ENCODE peak calls at places on chromosomes 12 and 14, in eight cellular contexts. Q, K, S, H, M, R, O and U are unnamed samples.

GRCh38 chr14:53152627-53152908 is 555 bp downstream of the DDHD1 start:
- DNase-seq in S (no peak), O (no peak), Q (no peak), K (no peak), R (no peak), M (no peak), H (no peak), U (no peak)

GRCh38 chr12:93164103-93164880 is 213.4 kb upstream of the NUDT4 start:
- DNase-seq in S (no peak), M (no peak), O (no peak), R (no peak), H (no peak), Q (peak), K (no peak), U (no peak)

GRCh38 chr12:77070382-77071294 is 5.3 kb upstream of the E2F7 start:
- DNase-seq in R (no peak), Q (no peak), M (no peak), S (no peak), O (no peak), H (no peak), K (no peak), U (no peak)

GRCh38 chr12:14952295-14952995 is 9.0 kb downstream of the ARHGDIB start:
- DNase-seq in S (peak), H (no peak), M (no peak), O (no peak), K (no peak), Q (peak), R (peak), U (no peak)

GRCh38 chr12:30067156-30067555 is 283.4 kb upstream of the TMTC1 start:
- DNase-seq in R (no peak), Q (no peak), K (no peak), M (no peak), H (no peak), O (no peak), S (no peak), U (no peak)

GRCh38 chr14:32702571-32702970 is 236.1 kb upstream of the NPAS3 start:
- DNase-seq in S (peak), Q (no peak), R (no peak), O (no peak), H (no peak), M (no peak), K (peak), U (no peak)

GRCh38 chr12:104505095-104505819 is 48.5 kb downstream of the CHST11 start:
- DNase-seq in K (no peak), H (no peak), S (no peak), M (no peak), Q (peak), R (no peak), O (no peak), U (peak)

GRCh38 chr12:124525455-124525854 is 42.0 kb downstream of the NCOR2 start:
- DNase-seq in M (no peak), S (no peak), Q (no peak), H (peak), K (no peak), R (no peak), O (no peak), U (no peak)

GRCh38 chr12:6540181-6540877 is 6.0 kb downstream of the GAPDH start:
- DNase-seq in K (peak), M (no peak), R (no peak), Q (peak), H (no peak), O (peak), S (peak), U (peak)

GRCh38 chr12:607541-608001 is 55.7 kb downstream of the NINJ2 start:
- DNase-seq in H (no peak), O (no peak), Q (no peak), K (no peak), R (no peak), S (peak), M (no peak), U (no peak)

GRCh38 chr12:126383506-126383905 is 1318.3 kb downstream of the AACS start:
- DNase-seq in H (no peak), K (no peak), M (no peak), S (no peak), R (no peak), Q (no peak), O (no peak), U (no peak)

GRCh38 chr12:18158774-18159557 is 69.0 kb upstream of the RERGL start:
- DNase-seq in O (peak), M (no peak), K (peak), Q (peak), H (peak), S (peak), R (no peak), U (peak)

GRCh38 chr14:65238456-65238855 is 136.1 kb upstream of the MAX start:
- DNase-seq in M (no peak), R (no peak), O (no peak), H (no peak), S (peak), K (no peak), Q (no peak), U (no peak)

GRCh38 chr12:110180591-110181005 is 56.4 kb downstream of the IFT81 start:
- DNase-seq in M (no peak), K (no peak), O (no peak), Q (no peak), R (no peak), S (no peak), H (no peak), U (no peak)

GRCh38 chr12:124321556-124322270 is 26.8 kb downstream of the RFLNA start:
- DNase-seq in H (no peak), S (peak), Q (no peak), K (no peak), R (no peak), O (no peak), M (no peak), U (no peak)

GRCh38 chr12:26471560-26471959 is 276.2 kb downstream of the SSPN start:
- DNase-seq in S (peak), M (no peak), R (no peak), K (no peak), Q (peak), O (no peak), H (no peak), U (no peak)

GRCh38 chr14:21042918-21043317 is 756 bp downstream of the RNASE7 start:
- DNase-seq in S (peak), O (no peak), R (no peak), Q (no peak), M (no peak), H (no peak), K (no peak), U (no peak)

GRCh38 chr14:58637391-58638230 is at the start of gene DACT1:
- DNase-seq in O (peak), S (peak), R (peak), K (peak), M (no peak), H (no peak), Q (peak), U (peak)

GRCh38 chr14:54712371-54712998 is 145.6 kb downstream of the SAMD4A start:
- DNase-seq in O (no peak), M (no peak), K (peak), Q (no peak), S (peak), H (no peak), R (no peak), U (no peak)

GRCh38 chr14:97107760-97108159 is 310.6 kb downstream of the VRK1 start:
- DNase-seq in R (no peak), O (no peak), M (no peak), S (peak), H (no peak), K (no peak), Q (no peak), U (no peak)

GRCh38 chr12:54021432-54022013 is 6.7 kb upstream of the HOXC6 start:
- DNase-seq in R (no peak), O (no peak), S (no peak), K (no peak), Q (no peak), H (no peak), M (no peak), U (no peak)

GRCh38 chr12:124588689-124589318 is 21.4 kb upstream of the NCOR2 start:
- DNase-seq in O (peak), K (peak), M (no peak), R (no peak), H (no peak), Q (no peak), S (peak), U (no peak)